ENCODE peak calls at places on chromosome 7, in eight cellular contexts. One of them, this sample, is unnamed.

GRCh38 chr7:32158751-32159360 is 88.6 kb upstream of the PDE1C start:
- DNase-seq in aorta: no peak
- DNase-seq in neural progenitor cell: no peak
- DNase-seq in IMR-90: peak; percentile 38
- DNase-seq in naive thymus-derived CD4-positive, alpha-beta T cell: no peak
- DNase-seq in heart left ventricle: no peak
- DNase-seq in sigmoid colon: no peak
- DNase-seq in PC-9: no peak
- DNase-seq in this sample: no peak

GRCh38 chr7:3892167-3892566 is 591.1 kb downstream of the SDK1 start:
- DNase-seq in neural progenitor cell: no peak
- DNase-seq in PC-9: no peak
- DNase-seq in aorta: no peak
- DNase-seq in heart left ventricle: no peak
- DNase-seq in IMR-90: peak; percentile 4
- DNase-seq in sigmoid colon: no peak
- DNase-seq in naive thymus-derived CD4-positive, alpha-beta T cell: no peak
- DNase-seq in this sample: no peak

GRCh38 chr7:158043461-158044155 is 544.0 kb downstream of the PTPRN2 start:
- DNase-seq in IMR-90: no peak
- DNase-seq in aorta: peak; percentile 10
- DNase-seq in neural progenitor cell: no peak
- DNase-seq in PC-9: no peak
- DNase-seq in heart left ventricle: peak; percentile 5
- DNase-seq in naive thymus-derived CD4-positive, alpha-beta T cell: no peak
- DNase-seq in sigmoid colon: peak; percentile 57
- DNase-seq in this sample: no peak

GRCh38 chr7:102821994-102822747 is 73.4 kb downstream of the FAM185A start:
- DNase-seq in PC-9: no peak
- DNase-seq in neural progenitor cell: no peak
- DNase-seq in naive thymus-derived CD4-positive, alpha-beta T cell: no peak
- DNase-seq in aorta: no peak
- DNase-seq in sigmoid colon: no peak
- DNase-seq in IMR-90: no peak
- DNase-seq in heart left ventricle: no peak
- DNase-seq in this sample: no peak

GRCh38 chr7:108592633-108593277 is 23.1 kb downstream of the DNAJB9 start:
- DNase-seq in sigmoid colon: no peak
- DNase-seq in IMR-90: no peak
- DNase-seq in naive thymus-derived CD4-positive, alpha-beta T cell: no peak
- DNase-seq in PC-9: no peak
- DNase-seq in neural progenitor cell: peak; percentile 49
- DNase-seq in heart left ventricle: no peak
- DNase-seq in aorta: no peak
- DNase-seq in this sample: no peak

GRCh38 chr7:50714851-50715250 is 67.8 kb downstream of the GRB10 start:
- DNase-seq in aorta: no peak
- DNase-seq in PC-9: peak; percentile 100
- DNase-seq in neural progenitor cell: no peak
- DNase-seq in naive thymus-derived CD4-positive, alpha-beta T cell: no peak
- DNase-seq in IMR-90: no peak
- DNase-seq in heart left ventricle: no peak
- DNase-seq in sigmoid colon: no peak
- DNase-seq in this sample: no peak

GRCh38 chr7:84674236-84674913 is 479.8 kb upstream of the SEMA3A start:
- DNase-seq in naive thymus-derived CD4-positive, alpha-beta T cell: no peak
- DNase-seq in IMR-90: no peak
- DNase-seq in aorta: no peak
- DNase-seq in sigmoid colon: no peak
- DNase-seq in heart left ventricle: no peak
- DNase-seq in neural progenitor cell: no peak
- DNase-seq in PC-9: no peak
- DNase-seq in this sample: no peak

GRCh38 chr7:14950013-14950412 is 47.5 kb upstream of the DGKB start:
- DNase-seq in PC-9: no peak
- DNase-seq in IMR-90: no peak
- DNase-seq in heart left ventricle: no peak
- DNase-seq in naive thymus-derived CD4-positive, alpha-beta T cell: no peak
- DNase-seq in sigmoid colon: no peak
- DNase-seq in aorta: no peak
- DNase-seq in neural progenitor cell: no peak
- DNase-seq in this sample: no peak

GRCh38 chr7:81598951-81599350 is 170.9 kb downstream of the HGF start:
- DNase-seq in PC-9: no peak
- DNase-seq in sigmoid colon: no peak
- DNase-seq in neural progenitor cell: no peak
- DNase-seq in IMR-90: no peak
- DNase-seq in aorta: no peak
- DNase-seq in naive thymus-derived CD4-positive, alpha-beta T cell: no peak
- DNase-seq in heart left ventricle: no peak
- DNase-seq in this sample: no peak

GRCh38 chr7:64312826-64313225 is 935 bp upstream of the ZNF736 start:
- DNase-seq in neural progenitor cell: no peak
- DNase-seq in IMR-90: no peak
- DNase-seq in sigmoid colon: no peak
- DNase-seq in naive thymus-derived CD4-positive, alpha-beta T cell: no peak
- DNase-seq in heart left ventricle: no peak
- DNase-seq in aorta: no peak
- DNase-seq in PC-9: no peak
- DNase-seq in this sample: no peak

GRCh38 chr7:107232568-107233090 is 63.8 kb downstream of the HBP1 start:
- DNase-seq in IMR-90: peak; percentile 62
- DNase-seq in PC-9: no peak
- DNase-seq in neural progenitor cell: peak; percentile 27
- DNase-seq in naive thymus-derived CD4-positive, alpha-beta T cell: no peak
- DNase-seq in heart left ventricle: no peak
- DNase-seq in aorta: no peak
- DNase-seq in sigmoid colon: no peak
- DNase-seq in this sample: no peak

GRCh38 chr7:106553446-106553836 is 107.5 kb downstream of the CCDC71L start:
- DNase-seq in heart left ventricle: no peak
- DNase-seq in neural progenitor cell: no peak
- DNase-seq in naive thymus-derived CD4-positive, alpha-beta T cell: no peak
- DNase-seq in aorta: no peak
- DNase-seq in IMR-90: no peak
- DNase-seq in PC-9: no peak
- DNase-seq in sigmoid colon: no peak
- DNase-seq in this sample: no peak

GRCh38 chr7:73426016-73426415 is 7.6 kb upstream of the FZD9 start:
- DNase-seq in heart left ventricle: no peak
- DNase-seq in aorta: no peak
- DNase-seq in PC-9: no peak
- DNase-seq in naive thymus-derived CD4-positive, alpha-beta T cell: no peak
- DNase-seq in neural progenitor cell: no peak
- DNase-seq in sigmoid colon: no peak
- DNase-seq in IMR-90: no peak
- DNase-seq in this sample: no peak

GRCh38 chr7:134505856-134506255 is 21.5 kb upstream of the AKR1B10 start:
- DNase-seq in sigmoid colon: no peak
- DNase-seq in neural progenitor cell: no peak
- DNase-seq in IMR-90: no peak
- DNase-seq in PC-9: peak; percentile 78
- DNase-seq in aorta: no peak
- DNase-seq in naive thymus-derived CD4-positive, alpha-beta T cell: no peak
- DNase-seq in heart left ventricle: no peak
- DNase-seq in this sample: no peak

GRCh38 chr7:1466524-1467271 is 7.4 kb upstream of the MICALL2 start:
- DNase-seq in naive thymus-derived CD4-positive, alpha-beta T cell: no peak
- DNase-seq in aorta: peak; percentile 96
- DNase-seq in IMR-90: peak; percentile 41
- DNase-seq in sigmoid colon: peak; percentile 91
- DNase-seq in heart left ventricle: peak; percentile 76
- DNase-seq in PC-9: no peak
- DNase-seq in neural progenitor cell: peak; percentile 67
- DNase-seq in this sample: peak; percentile 91

GRCh38 chr7:40826419-40827216 is 691.8 kb downstream of the SUGCT start:
- DNase-seq in IMR-90: peak; percentile 73
- DNase-seq in naive thymus-derived CD4-positive, alpha-beta T cell: no peak
- DNase-seq in aorta: no peak
- DNase-seq in neural progenitor cell: peak; percentile 42
- DNase-seq in PC-9: peak; percentile 61
- DNase-seq in heart left ventricle: no peak
- DNase-seq in sigmoid colon: no peak
- DNase-seq in this sample: no peak

GRCh38 chr7:120089968-120090367 is 183.0 kb upstream of the KCND2 start:
- DNase-seq in neural progenitor cell: no peak
- DNase-seq in IMR-90: peak; percentile 42
- DNase-seq in PC-9: no peak
- DNase-seq in aorta: no peak
- DNase-seq in sigmoid colon: no peak
- DNase-seq in naive thymus-derived CD4-positive, alpha-beta T cell: no peak
- DNase-seq in heart left ventricle: no peak
- DNase-seq in this sample: no peak

GRCh38 chr7:24727165-24728120 is 29.8 kb downstream of the GSDME start:
- DNase-seq in heart left ventricle: no peak
- DNase-seq in IMR-90: no peak
- DNase-seq in aorta: no peak
- DNase-seq in neural progenitor cell: no peak
- DNase-seq in sigmoid colon: no peak
- DNase-seq in naive thymus-derived CD4-positive, alpha-beta T cell: no peak
- DNase-seq in PC-9: no peak
- DNase-seq in this sample: no peak

GRCh38 chr7:151448261-151449252 is 8.6 kb upstream of the CRYGN start:
- DNase-seq in neural progenitor cell: peak; percentile 83
- DNase-seq in heart left ventricle: peak; percentile 69
- DNase-seq in naive thymus-derived CD4-positive, alpha-beta T cell: peak; percentile 85
- DNase-seq in IMR-90: peak; percentile 41
- DNase-seq in aorta: peak; percentile 91
- DNase-seq in sigmoid colon: peak; percentile 88
- DNase-seq in PC-9: peak; percentile 43
- DNase-seq in this sample: peak; percentile 78

GRCh38 chr7:135742371-135742770 is 6.2 kb downstream of the FAM180A start:
- DNase-seq in neural progenitor cell: no peak
- DNase-seq in naive thymus-derived CD4-positive, alpha-beta T cell: no peak
- DNase-seq in aorta: no peak
- DNase-seq in PC-9: no peak
- DNase-seq in heart left ventricle: no peak
- DNase-seq in IMR-90: no peak
- DNase-seq in sigmoid colon: no peak
- DNase-seq in this sample: no peak

GRCh38 chr7:99267530-99268360 is 4.9 kb upstream of the MYH16 start:
- DNase-seq in PC-9: peak; percentile 93
- DNase-seq in heart left ventricle: no peak
- DNase-seq in aorta: peak; percentile 85
- DNase-seq in sigmoid colon: no peak
- DNase-seq in neural progenitor cell: no peak
- DNase-seq in naive thymus-derived CD4-positive, alpha-beta T cell: no peak
- DNase-seq in IMR-90: peak; percentile 94
- DNase-seq in this sample: no peak

GRCh38 chr7:142383826-142384507 is 126.1 kb upstream of the PRSS58 start:
- DNase-seq in neural progenitor cell: no peak
- DNase-seq in aorta: no peak
- DNase-seq in IMR-90: no peak
- DNase-seq in sigmoid colon: no peak
- DNase-seq in naive thymus-derived CD4-positive, alpha-beta T cell: no peak
- DNase-seq in heart left ventricle: no peak
- DNase-seq in PC-9: no peak
- DNase-seq in this sample: no peak

GRCh38 chr7:158479021-158479679 is 108.5 kb downstream of the PTPRN2 start:
- DNase-seq in heart left ventricle: no peak
- DNase-seq in IMR-90: no peak
- DNase-seq in neural progenitor cell: no peak
- DNase-seq in PC-9: no peak
- DNase-seq in sigmoid colon: no peak
- DNase-seq in naive thymus-derived CD4-positive, alpha-beta T cell: no peak
- DNase-seq in aorta: no peak
- DNase-seq in this sample: no peak

GRCh38 chr7:114825423-114825951 is 96.4 kb upstream of the MDFIC start:
- DNase-seq in aorta: no peak
- DNase-seq in PC-9: no peak
- DNase-seq in naive thymus-derived CD4-positive, alpha-beta T cell: peak; percentile 3
- DNase-seq in heart left ventricle: no peak
- DNase-seq in IMR-90: no peak
- DNase-seq in sigmoid colon: no peak
- DNase-seq in neural progenitor cell: peak; percentile 20
- DNase-seq in this sample: no peak

GRCh38 chr7:25726180-25726579 is 425.8 kb upstream of the NFE2L3 start:
- DNase-seq in aorta: no peak
- DNase-seq in naive thymus-derived CD4-positive, alpha-beta T cell: no peak
- DNase-seq in neural progenitor cell: peak; percentile 70
- DNase-seq in PC-9: no peak
- DNase-seq in IMR-90: no peak
- DNase-seq in sigmoid colon: no peak
- DNase-seq in heart left ventricle: no peak
- DNase-seq in this sample: no peak

GRCh38 chr7:102914585-102914984 is 1.8 kb downstream of the LRRC17 start:
- DNase-seq in heart left ventricle: peak; percentile 72
- DNase-seq in sigmoid colon: peak; percentile 77
- DNase-seq in IMR-90: peak; percentile 93
- DNase-seq in PC-9: no peak
- DNase-seq in naive thymus-derived CD4-positive, alpha-beta T cell: no peak
- DNase-seq in aorta: peak; percentile 81
- DNase-seq in neural progenitor cell: peak; percentile 67
- DNase-seq in this sample: no peak

GRCh38 chr7:123003539-123004126 is 8.1 kb upstream of the TAS2R16 start:
- DNase-seq in naive thymus-derived CD4-positive, alpha-beta T cell: no peak
- DNase-seq in heart left ventricle: no peak
- DNase-seq in sigmoid colon: no peak
- DNase-seq in IMR-90: no peak
- DNase-seq in neural progenitor cell: no peak
- DNase-seq in PC-9: no peak
- DNase-seq in aorta: no peak
- DNase-seq in this sample: no peak

GRCh38 chr7:123004931-123005330 is 9.4 kb upstream of the TAS2R16 start:
- DNase-seq in sigmoid colon: no peak
- DNase-seq in naive thymus-derived CD4-positive, alpha-beta T cell: no peak
- DNase-seq in aorta: no peak
- DNase-seq in heart left ventricle: no peak
- DNase-seq in neural progenitor cell: no peak
- DNase-seq in PC-9: no peak
- DNase-seq in IMR-90: no peak
- DNase-seq in this sample: no peak
- H3K4me3 ChIP-seq in sigmoid colon: no peak overlapping the region
- H3K4me3 ChIP-seq in naive thymus-derived CD4-positive, alpha-beta T cell: no peak overlapping the region
- H3K4me3 ChIP-seq in aorta: no peak overlapping the region
- H3K4me3 ChIP-seq in heart left ventricle: no peak overlapping the region
- H3K4me3 ChIP-seq in neural progenitor cell: no peak overlapping the region
- H3K4me3 ChIP-seq in PC-9: no peak overlapping the region
- H3K4me3 ChIP-seq in IMR-90: no peak overlapping the region
- H3K4me3 ChIP-seq in this sample: no peak overlapping the region

GRCh38 chr7:22350466-22351328 is 6.3 kb downstream of the RAPGEF5 start:
- DNase-seq in heart left ventricle: no peak
- DNase-seq in IMR-90: peak; percentile 11
- DNase-seq in sigmoid colon: no peak
- DNase-seq in naive thymus-derived CD4-positive, alpha-beta T cell: no peak
- DNase-seq in neural progenitor cell: no peak
- DNase-seq in PC-9: peak; percentile 89
- DNase-seq in aorta: no peak
- DNase-seq in this sample: no peak
- H3K4me1 ChIP-seq in heart left ventricle: no peaks in the 10 kb centered on the region
- H3K4me1 ChIP-seq in IMR-90: no peaks in the 10 kb centered on the region
- H3K4me1 ChIP-seq in sigmoid colon: no peaks in the 10 kb centered on the region
- H3K4me1 ChIP-seq in naive thymus-derived CD4-positive, alpha-beta T cell: no peaks in the 10 kb centered on the region
- H3K4me1 ChIP-seq in neural progenitor cell: no peaks in the 10 kb centered on the region
- H3K4me1 ChIP-seq in PC-9: peaks cover 65% of the 10 kb centered on the region
- H3K4me1 ChIP-seq in aorta: no peaks in the 10 kb centered on the region
- H3K4me1 ChIP-seq in this sample: peaks cover 28% of the 10 kb centered on the region

GRCh38 chr7:30553141-30553540 is 41.5 kb upstream of the GARS1 start:
- DNase-seq in PC-9: no peak
- DNase-seq in IMR-90: no peak
- DNase-seq in heart left ventricle: no peak
- DNase-seq in aorta: no peak
- DNase-seq in sigmoid colon: no peak
- DNase-seq in naive thymus-derived CD4-positive, alpha-beta T cell: no peak
- DNase-seq in neural progenitor cell: no peak
- DNase-seq in this sample: no peak
- H3K4me3 ChIP-seq in PC-9: no peak overlapping the region
- H3K4me3 ChIP-seq in IMR-90: no peak overlapping the region
- H3K4me3 ChIP-seq in heart left ventricle: no peak overlapping the region
- H3K4me3 ChIP-seq in aorta: no peak overlapping the region
- H3K4me3 ChIP-seq in sigmoid colon: no peak overlapping the region
- H3K4me3 ChIP-seq in naive thymus-derived CD4-positive, alpha-beta T cell: no peak overlapping the region
- H3K4me3 ChIP-seq in neural progenitor cell: no peak overlapping the region
- H3K4me3 ChIP-seq in this sample: no peak overlapping the region

GRCh38 chr7:30900053-30900452 is 11.6 kb upstream of the AQP1 start:
- DNase-seq in IMR-90: no peak
- DNase-seq in PC-9: no peak
- DNase-seq in naive thymus-derived CD4-positive, alpha-beta T cell: no peak
- DNase-seq in aorta: no peak
- DNase-seq in sigmoid colon: no peak
- DNase-seq in heart left ventricle: no peak
- DNase-seq in neural progenitor cell: no peak
- DNase-seq in this sample: no peak
- H3K4me1 ChIP-seq in IMR-90: peaks cover 6% of the 10 kb centered on the region
- H3K4me1 ChIP-seq in PC-9: peaks cover 27% of the 10 kb centered on the region
- H3K4me1 ChIP-seq in naive thymus-derived CD4-positive, alpha-beta T cell: no peaks in the 10 kb centered on the region
- H3K4me1 ChIP-seq in aorta: no peaks in the 10 kb centered on the region
- H3K4me1 ChIP-seq in sigmoid colon: no peaks in the 10 kb centered on the region
- H3K4me1 ChIP-seq in heart left ventricle: peaks cover 68% of the 10 kb centered on the region
- H3K4me1 ChIP-seq in neural progenitor cell: no peaks in the 10 kb centered on the region
- H3K4me1 ChIP-seq in this sample: no peaks in the 10 kb centered on the region

This sample was measured in mucosa of descending colon.